ENCODE peak calls at places on chromosomes 2 and 18, in eight cellular contexts. I, E, S, L, C, G, X and N are unnamed samples.

GRCh38 chr18:14089176-14089575 is 43.1 kb downstream of the ZNF519 start:
- DNase-seq in I (no peak), E (no peak), S (no peak), L (no peak), C (no peak), G (no peak), X (no peak), N (no peak)

GRCh38 chr18:9495465-9495864 is 20.2 kb downstream of the RALBP1 start:
- DNase-seq in I (no peak), E (no peak), S (no peak), L (no peak), C (no peak), G (no peak), X (no peak), N (no peak)

GRCh38 chr2:68749345-68749744 is 14.7 kb downstream of the ARHGAP25 start:
- DNase-seq in I (no peak), E (no peak), S (no peak), L (no peak), C (no peak), G (no peak), X (no peak), N (no peak)

GRCh38 chr2:239142806-239143205 is 258.0 kb downstream of the HDAC4 start:
- DNase-seq in I (peak), E (no peak), S (no peak), L (peak), C (peak), G (no peak), X (no peak), N (no peak)

GRCh38 chr2:18792226-18792629 is 202.9 kb upstream of the NT5C1B start:
- DNase-seq in I (no peak), E (no peak), S (peak), L (no peak), C (no peak), G (no peak), X (no peak), N (no peak)

GRCh38 chr18:48915621-48916425 is 34.9 kb downstream of the SMAD7 start:
- DNase-seq in I (peak), E (no peak), S (peak), L (no peak), C (no peak), G (no peak), X (no peak), N (no peak)

GRCh38 chr2:18841248-18842150 is 252.1 kb upstream of the NT5C1B start:
- DNase-seq in I (no peak), E (no peak), S (no peak), L (no peak), C (no peak), G (no peak), X (no peak), N (no peak)

GRCh38 chr2:214341636-214342035 is 69.2 kb upstream of the VWC2L start:
- DNase-seq in I (peak), E (no peak), S (no peak), L (peak), C (peak), G (no peak), X (no peak), N (no peak)

GRCh38 chr2:20370191-20370590 is 19.5 kb upstream of the PUM2 start:
- DNase-seq in I (peak), E (no peak), S (no peak), L (peak), C (peak), G (no peak), X (no peak), N (no peak)

GRCh38 chr18:3153107-3153704 is 66.6 kb downstream of the MYOM1 start:
- DNase-seq in I (no peak), E (no peak), S (no peak), L (no peak), C (no peak), G (no peak), X (no peak), N (no peak)

GRCh38 chr2:88110830-88111229 is 17.0 kb downstream of the FABP1 start:
- DNase-seq in I (no peak), E (no peak), S (no peak), L (no peak), C (no peak), G (no peak), X (no peak), N (no peak)

GRCh38 chr2:199933466-199933865 is 21.8 kb downstream of the TYW5 start:
- DNase-seq in I (no peak), E (no peak), S (no peak), L (no peak), C (no peak), G (no peak), X (no peak), N (no peak)

GRCh38 chr2:150639917-150640538 is 152.6 kb upstream of the RND3 start:
- DNase-seq in I (peak), E (no peak), S (peak), L (no peak), C (no peak), G (no peak), X (no peak), N (no peak)

GRCh38 chr18:11757084-11757590 is 68.1 kb downstream of the GNAL start:
- DNase-seq in I (no peak), E (no peak), S (no peak), L (no peak), C (no peak), G (peak), X (no peak), N (no peak)

GRCh38 chr2:184596819-184597411 is 1.4 kb upstream of the ZNF804A start:
- DNase-seq in I (peak), E (no peak), S (peak), L (peak), C (peak), G (no peak), X (no peak), N (no peak)

GRCh38 chr2:88709117-88709739 is 17.8 kb downstream of the RPIA start:
- DNase-seq in I (peak), E (no peak), S (peak), L (peak), C (peak), G (no peak), X (no peak), N (no peak)

GRCh38 chr2:68404164-68404563 is 39.1 kb downstream of the PLEK start:
- DNase-seq in I (no peak), E (no peak), S (no peak), L (no peak), C (no peak), G (no peak), X (no peak), N (no peak)

GRCh38 chr18:48615566-48616401 is 77.0 kb downstream of the CTIF start:
- DNase-seq in I (no peak), E (peak), S (no peak), L (peak), C (no peak), G (no peak), X (no peak), N (no peak)

GRCh38 chr2:148244593-148245292 is 223.9 kb downstream of the MBD5 start:
- DNase-seq in I (peak), E (no peak), S (peak), L (peak), C (peak), G (no peak), X (peak), N (peak)

GRCh38 chr2:38200583-38200982 is 124.6 kb upstream of the CYP1B1 start:
- DNase-seq in I (no peak), E (no peak), S (no peak), L (no peak), C (no peak), G (no peak), X (no peak), N (no peak)

GRCh38 chr18:9854801-9855676 is 30.7 kb upstream of the TXNDC2 start:
- DNase-seq in I (peak), E (no peak), S (no peak), L (peak), C (no peak), G (no peak), X (no peak), N (no peak)

GRCh38 chr2:238231251-238231793 is 8.5 kb downstream of the HES6 start:
- DNase-seq in I (peak), E (peak), S (peak), L (peak), C (peak), G (peak), X (no peak), N (no peak)

GRCh38 chr2:164151518-164151917 is 415.7 kb upstream of the FIGN start:
- DNase-seq in I (peak), E (no peak), S (no peak), L (no peak), C (peak), G (no peak), X (no peak), N (peak)

DNA sequence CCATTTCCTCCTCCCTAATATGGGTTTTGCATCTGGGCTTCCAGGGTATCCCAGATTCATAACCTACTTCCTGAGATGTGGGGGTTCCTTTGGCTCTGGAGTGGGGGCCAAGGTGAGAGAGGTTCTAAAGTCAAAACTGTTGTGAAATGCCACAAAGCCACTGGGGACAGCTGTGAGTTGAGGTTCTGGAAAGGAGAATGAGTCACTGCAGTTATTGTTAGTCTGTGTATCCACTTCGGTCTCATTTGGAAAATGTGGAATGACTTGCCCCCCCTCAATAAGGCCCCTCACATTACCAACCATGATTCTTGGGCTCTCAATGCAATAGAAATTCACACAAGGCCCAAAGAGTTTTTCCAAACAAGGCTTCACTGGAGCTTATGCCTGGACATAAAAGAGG is 51.1 kb upstream of the LGALSL start:
- DNase-seq in I (no peak), E (no peak), S (no peak), L (peak), C (peak), G (peak), X (no peak), N (no peak)
- TF ChIP-seq CTCF in I (no peak), E (peak), S (no peak), L (peak), C (no peak), G (no peak), X (no peak), N (no peak)

GRCh38 chr2:189421644-189422043 is 19.6 kb upstream of the WDR75 start:
- DNase-seq in I (peak), E (no peak), S (peak), L (peak), C (peak), G (no peak), X (peak), N (no peak)
- TF ChIP-seq CTCF in I (no peak), E (no peak), S (no peak), L (no peak), C (no peak), G (no peak), X (peak), N (no peak)

DNA sequence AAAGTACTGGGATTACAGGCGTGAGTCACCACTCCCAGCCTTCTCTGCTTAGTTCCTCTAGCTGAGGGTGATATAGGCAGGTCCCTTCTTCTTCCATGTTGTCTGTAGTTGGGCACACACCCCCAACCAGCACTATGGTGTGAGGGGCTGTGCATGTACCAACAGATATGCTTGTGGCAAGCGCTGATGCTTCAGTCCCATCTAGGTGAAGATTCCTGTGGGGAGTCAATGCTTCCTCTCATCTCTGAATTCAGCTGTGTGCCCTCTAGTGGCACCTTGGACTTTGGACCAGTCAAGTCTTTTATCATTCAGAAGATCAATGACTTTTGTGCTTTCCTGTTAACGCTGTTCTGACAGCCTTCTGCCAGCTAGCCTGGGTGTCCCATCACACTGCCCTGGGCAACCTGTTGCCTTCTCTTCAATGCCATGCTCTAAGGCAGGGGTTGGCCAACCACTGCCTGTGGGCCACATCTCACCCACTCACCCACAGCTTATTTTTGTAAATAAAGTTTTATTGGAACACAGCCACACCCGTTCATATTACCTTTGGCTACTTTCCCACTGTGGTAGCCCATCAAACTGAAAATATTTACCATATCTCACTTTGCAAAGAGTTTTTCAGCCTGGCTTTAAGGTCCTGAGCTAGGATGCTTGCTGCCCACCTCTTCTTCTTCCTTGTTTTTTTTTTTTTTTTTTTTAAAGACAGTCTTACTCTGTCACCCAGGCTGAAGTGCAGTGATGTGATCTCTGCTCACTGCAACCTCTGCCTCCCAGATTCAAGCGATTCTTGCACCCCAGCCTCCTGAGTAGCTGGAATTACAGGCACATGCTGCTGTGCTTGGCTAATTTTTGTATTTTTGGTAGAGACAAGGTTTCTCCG is 51.0 kb downstream of the NPAS2 start:
- DNase-seq in I (no peak), E (no peak), S (no peak), L (no peak), C (peak), G (no peak), X (no peak), N (no peak)
- TF ChIP-seq CTCF in I (peak), E (no peak), S (no peak), L (peak), C (peak), G (peak), X (peak), N (peak)

DNA sequence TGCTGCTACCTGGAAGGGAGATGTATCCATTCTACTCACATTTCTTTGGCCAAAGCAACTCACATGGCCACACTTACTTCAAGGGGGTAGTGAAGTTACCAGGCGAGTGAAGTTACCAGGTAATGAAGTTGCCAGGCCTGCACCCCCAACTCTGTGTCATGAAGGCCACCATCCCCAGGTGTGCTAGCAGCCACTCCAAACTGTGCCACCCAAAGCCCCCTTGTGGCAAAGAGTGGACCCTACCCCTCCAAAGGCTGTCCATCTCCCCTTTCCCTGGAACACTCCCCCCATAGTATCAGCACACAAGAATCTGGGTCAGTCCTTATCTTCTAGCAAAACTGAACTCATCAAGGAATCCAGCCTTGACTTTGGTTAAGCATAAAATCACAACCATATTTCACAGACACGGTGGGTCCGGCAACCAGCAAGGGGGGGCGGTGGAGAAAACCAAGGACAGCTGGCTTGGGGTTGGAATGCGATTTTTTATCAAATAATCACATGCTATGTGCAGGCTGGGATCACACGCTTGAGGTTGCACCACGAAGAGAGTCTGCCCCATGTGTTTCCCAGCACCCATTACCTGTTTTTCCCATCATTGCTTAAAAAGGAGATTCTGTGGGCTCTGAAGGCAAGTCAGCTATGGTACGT is 60.9 kb downstream of the ZFP36L2 start:
- DNase-seq in I (no peak), E (no peak), S (peak), L (no peak), C (no peak), G (no peak), X (no peak), N (no peak)
- TF ChIP-seq CTCF in I (no peak), E (no peak), S (no peak), L (no peak), C (no peak), G (peak), X (peak), N (no peak)